ENCODE peak calls at places on chromosome 1, in ten cellular contexts. S is putamen; H is activated CD4-positive, alpha-beta T cell treated with anti-CD3 and anti-CD28 coated beads, Interleukin-2, amount 50 U/mL, for 1 hour; G is memory B cell; W is nephron progenitor cell; C is RCC 7860; F is C1 segment of cervical spinal cord; L is head of caudate nucleus; M is ureter; O is IMR-90. X is an unnamed sample.

GRCh38 chr1:91831132-91831930 is 54.6 kb downstream of the TGFBR3 start:
- DNase-seq in S (no peak), H (no peak), G (no peak), W (no peak), C (no peak), F (no peak), L (no peak), M (no peak), O (peak), X (no peak)

GRCh38 chr1:30879126-30879786 is 29.3 kb downstream of the SDC3 start:
- DNase-seq in S (no peak), H (no peak), G (no peak), W (no peak), C (no peak), F (no peak), L (no peak), M (no peak), O (peak), X (no peak)

GRCh38 chr1:2137257-2138121 is 57.1 kb downstream of the FAAP20 start:
- DNase-seq in S (no peak), H (no peak), G (no peak), W (no peak), C (no peak), F (no peak), L (no peak), M (no peak), O (no peak), X (no peak)

GRCh38 chr1:32447469-32448185 is 17.2 kb upstream of the ZBTB8B start:
- DNase-seq in S (no peak), H (no peak), G (no peak), W (peak), C (no peak), F (no peak), L (no peak), M (no peak), O (peak), X (no peak)

GRCh38 chr1:65264197-65264929 is 45.0 kb upstream of the DNAJC6 start:
- DNase-seq in S (peak), H (no peak), G (no peak), W (peak), C (no peak), F (peak), L (peak), M (no peak), O (peak), X (peak)

GRCh38 chr1:27951396-27951795 is 8.4 kb upstream of the XKR8 start:
- DNase-seq in S (no peak), H (no peak), G (no peak), W (no peak), C (no peak), F (no peak), L (no peak), M (no peak), O (no peak), X (no peak)

GRCh38 chr1:114468710-114469468 is 42.1 kb downstream of the TRIM33 start:
- DNase-seq in S (no peak), H (no peak), G (no peak), W (no peak), C (no peak), F (no peak), L (no peak), M (no peak), O (peak), X (no peak)

GRCh38 chr1:43858324-43858723 is 75.3 kb upstream of the ARTN start:
- DNase-seq in S (peak), H (no peak), G (no peak), W (peak), C (peak), F (no peak), L (peak), M (peak), O (peak), X (peak)

GRCh38 chr1:41847011-41847410 is 71.7 kb downstream of the HIVEP3 start:
- DNase-seq in S (no peak), H (no peak), G (no peak), W (no peak), C (no peak), F (no peak), L (no peak), M (no peak), O (no peak), X (no peak)

GRCh38 chr1:47482783-47483182 is 44.9 kb downstream of the FOXD2 start:
- DNase-seq in S (no peak), H (no peak), G (no peak), W (no peak), C (no peak), F (no peak), L (no peak), M (no peak), O (no peak), X (no peak)

GRCh38 chr1:196324345-196324744 is 283.9 kb downstream of the KCNT2 start:
- DNase-seq in S (no peak), H (no peak), G (no peak), W (no peak), C (no peak), F (no peak), L (no peak), M (no peak), O (peak), X (no peak)

GRCh38 chr1:15388201-15388880 is 21.3 kb upstream of the EFHD2 start:
- DNase-seq in S (no peak), H (no peak), G (no peak), W (no peak), C (no peak), F (no peak), L (no peak), M (no peak), O (no peak), X (no peak)

GRCh38 chr1:1510912-1511532 is 940 bp upstream of the ATAD3A start:
- DNase-seq in S (no peak), H (no peak), G (no peak), W (no peak), C (peak), F (peak), L (no peak), M (no peak), O (peak), X (peak)

GRCh38 chr1:23369335-23370013 is at the start of gene ZNF436:
- DNase-seq in S (peak), H (peak), G (no peak), W (peak), C (peak), F (no peak), L (peak), M (peak), O (peak), X (peak)

GRCh38 chr1:172976222-172977041 is 74.3 kb downstream of the TNFSF18 start:
- DNase-seq in S (no peak), H (no peak), G (no peak), W (no peak), C (peak), F (no peak), L (no peak), M (no peak), O (peak), X (no peak)

GRCh38 chr1:45084562-45084961 is 72.5 kb downstream of the UROD start:
- DNase-seq in S (no peak), H (no peak), G (no peak), W (no peak), C (peak), F (no peak), L (no peak), M (no peak), O (no peak), X (no peak)

GRCh38 chr1:177645491-177645890 is 324.4 kb downstream of the SEC16B start:
- DNase-seq in S (no peak), H (no peak), G (no peak), W (peak), C (no peak), F (no peak), L (peak), M (no peak), O (no peak), X (no peak)

GRCh38 chr1:14567056-14567455 is 31.4 kb upstream of the KAZN start:
- DNase-seq in S (no peak), H (no peak), G (no peak), W (no peak), C (no peak), F (no peak), L (no peak), M (no peak), O (no peak), X (no peak)

GRCh38 chr1:228487336-228488106 is at the start of gene RNF187:
- DNase-seq in S (peak), H (no peak), G (no peak), W (peak), C (no peak), F (no peak), L (peak), M (peak), O (peak), X (peak)

GRCh38 chr1:184743062-184743756 is 11.4 kb downstream of the EDEM3 start:
- DNase-seq in S (no peak), H (no peak), G (no peak), W (no peak), C (no peak), F (no peak), L (no peak), M (no peak), O (peak), X (no peak)

GRCh38 chr1:17109897-17110554 is 9.2 kb downstream of the PADI2 start:
- DNase-seq in S (peak), H (no peak), G (no peak), W (no peak), C (no peak), F (peak), L (peak), M (no peak), O (no peak), X (no peak)

X was measured in SK-N-SH.